ENCODE peak calls at places on chromosomes 16 and 17, in nine cellular contexts. One of them, this sample, is unnamed.
A peak's percentile ranks its signal among the peaks of the same experiment; 100 is the strongest.

GRCh38 chr17:79042421-79043190 is 18.6 kb downstream of the C1QTNF1 start:
- DNase-seq in astrocyte of the spinal cord: peak; percentile 12
- DNase-seq in fibroblast of the aortic adventitia: peak; percentile 65
- DNase-seq in psoas muscle: peak; percentile 74
- DNase-seq in fibroblast of mammary gland: peak; percentile 73
- DNase-seq in neural progenitor cell: peak; percentile 60
- DNase-seq in OCI-LY7: peak; percentile 63
- DNase-seq in dorsolateral prefrontal cortex: peak; percentile 34
- DNase-seq in cardiac muscle cell: peak; percentile 71
- DNase-seq in this sample: peak; percentile 32

GRCh38 chr16:29009050-29009837 is 24.4 kb downstream of the LAT start:
- DNase-seq in fibroblast of mammary gland: no peak
- DNase-seq in cardiac muscle cell: no peak
- DNase-seq in neural progenitor cell: no peak
- DNase-seq in fibroblast of the aortic adventitia: no peak
- DNase-seq in dorsolateral prefrontal cortex: no peak
- DNase-seq in psoas muscle: no peak
- DNase-seq in OCI-LY7: no peak
- DNase-seq in astrocyte of the spinal cord: no peak
- DNase-seq in this sample: peak; percentile 97

GRCh38 chr17:19248923-19249574 is 11.9 kb downstream of the EPN2 start:
- DNase-seq in fibroblast of mammary gland: peak; percentile 95
- DNase-seq in OCI-LY7: no peak
- DNase-seq in fibroblast of the aortic adventitia: peak; percentile 87
- DNase-seq in neural progenitor cell: no peak
- DNase-seq in astrocyte of the spinal cord: peak; percentile 88
- DNase-seq in cardiac muscle cell: no peak
- DNase-seq in psoas muscle: peak; percentile 57
- DNase-seq in dorsolateral prefrontal cortex: peak; percentile 44
- DNase-seq in this sample: no peak

GRCh38 chr16:4682616-4683254 is 10.6 kb upstream of the NUDT16L1 start:
- DNase-seq in dorsolateral prefrontal cortex: peak; percentile 67
- DNase-seq in astrocyte of the spinal cord: peak; percentile 39
- DNase-seq in psoas muscle: no peak
- DNase-seq in neural progenitor cell: peak; percentile 78
- DNase-seq in fibroblast of mammary gland: peak; percentile 34
- DNase-seq in OCI-LY7: no peak
- DNase-seq in cardiac muscle cell: peak; percentile 42
- DNase-seq in fibroblast of the aortic adventitia: no peak
- DNase-seq in this sample: no peak

GRCh38 chr17:66677201-66677981 is 157.5 kb upstream of the CACNG5 start:
- DNase-seq in cardiac muscle cell: no peak
- DNase-seq in neural progenitor cell: no peak
- DNase-seq in fibroblast of mammary gland: peak; percentile 98
- DNase-seq in dorsolateral prefrontal cortex: no peak
- DNase-seq in psoas muscle: no peak
- DNase-seq in astrocyte of the spinal cord: peak; percentile 58
- DNase-seq in fibroblast of the aortic adventitia: peak; percentile 84
- DNase-seq in OCI-LY7: no peak
- DNase-seq in this sample: no peak

GRCh38 chr16:85601730-85602401 is 11.3 kb upstream of the GSE1 start:
- DNase-seq in cardiac muscle cell: peak; percentile 29
- DNase-seq in psoas muscle: no peak
- DNase-seq in neural progenitor cell: no peak
- DNase-seq in fibroblast of the aortic adventitia: no peak
- DNase-seq in astrocyte of the spinal cord: no peak
- DNase-seq in dorsolateral prefrontal cortex: peak; percentile 76
- DNase-seq in fibroblast of mammary gland: no peak
- DNase-seq in OCI-LY7: no peak
- DNase-seq in this sample: no peak

GRCh38 chr17:42163113-42163512 is 8.3 kb upstream of the RAB5C start:
- DNase-seq in neural progenitor cell: peak; percentile 60
- DNase-seq in astrocyte of the spinal cord: no peak
- DNase-seq in dorsolateral prefrontal cortex: no peak
- DNase-seq in cardiac muscle cell: no peak
- DNase-seq in OCI-LY7: peak; percentile 36
- DNase-seq in fibroblast of the aortic adventitia: no peak
- DNase-seq in psoas muscle: no peak
- DNase-seq in fibroblast of mammary gland: no peak
- DNase-seq in this sample: no peak

GRCh38 chr17:16262201-16262600 is 45.2 kb downstream of the PIGL start:
- DNase-seq in fibroblast of the aortic adventitia: no peak
- DNase-seq in OCI-LY7: no peak
- DNase-seq in neural progenitor cell: no peak
- DNase-seq in cardiac muscle cell: no peak
- DNase-seq in psoas muscle: no peak
- DNase-seq in astrocyte of the spinal cord: no peak
- DNase-seq in fibroblast of mammary gland: no peak
- DNase-seq in dorsolateral prefrontal cortex: no peak
- DNase-seq in this sample: no peak

GRCh38 chr16:28606291-28607115 is 3.3 kb downstream of the SULT1A1 start:
- DNase-seq in psoas muscle: no peak
- DNase-seq in astrocyte of the spinal cord: no peak
- DNase-seq in dorsolateral prefrontal cortex: no peak
- DNase-seq in neural progenitor cell: no peak
- DNase-seq in cardiac muscle cell: no peak
- DNase-seq in fibroblast of mammary gland: no peak
- DNase-seq in OCI-LY7: no peak
- DNase-seq in fibroblast of the aortic adventitia: no peak
- DNase-seq in this sample: no peak

DNA sequence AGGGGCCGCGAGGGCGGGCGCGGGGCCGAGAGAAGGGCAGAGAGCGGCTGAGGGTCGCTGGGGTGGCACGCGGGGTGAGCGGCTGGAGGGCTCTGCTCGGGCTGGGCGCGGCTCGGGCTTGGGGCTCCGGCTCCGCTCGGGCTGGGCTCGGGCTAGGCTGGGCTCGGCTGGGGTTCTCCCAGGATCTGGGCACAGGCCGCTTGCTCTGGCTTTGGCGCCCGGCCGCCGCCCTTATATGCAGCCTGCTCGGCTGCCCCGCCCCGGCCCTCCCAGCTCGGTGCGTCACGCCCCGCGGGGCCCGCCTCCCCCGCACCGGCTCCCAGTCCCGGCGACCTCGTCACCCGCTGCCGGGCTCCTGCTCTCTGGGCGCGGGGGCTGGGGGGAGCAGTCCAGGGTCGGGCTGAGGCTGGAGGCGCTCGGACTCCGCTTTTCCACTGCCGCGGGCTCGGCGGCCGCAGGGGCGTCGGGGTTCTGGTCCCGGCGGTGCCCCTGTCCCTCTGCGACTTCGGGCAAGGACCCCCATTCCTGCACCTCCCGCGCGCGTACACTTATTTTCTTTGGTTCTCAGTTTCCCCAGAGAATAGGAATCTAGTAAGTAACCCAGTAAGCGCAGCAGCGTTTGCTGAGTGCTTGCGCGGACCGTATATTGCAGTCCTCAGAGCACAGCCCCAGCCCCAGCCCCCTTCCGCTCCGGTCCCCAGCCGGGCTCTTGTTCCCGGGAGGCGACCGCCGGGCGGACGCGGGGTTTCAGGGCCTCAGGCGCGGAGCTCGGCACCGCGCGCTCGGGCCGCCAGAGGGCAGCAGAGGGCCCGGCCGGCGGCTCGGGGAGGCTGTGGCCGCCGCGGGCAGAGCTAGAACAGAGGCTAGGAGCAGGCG is at the start of gene RASD1:
- DNase-seq in OCI-LY7: peak; percentile 75
- DNase-seq in neural progenitor cell: peak; percentile 92
- DNase-seq in fibroblast of mammary gland: peak; percentile 80
- DNase-seq in psoas muscle: peak; percentile 93
- DNase-seq in astrocyte of the spinal cord: peak; percentile 84
- DNase-seq in fibroblast of the aortic adventitia: peak; percentile 80
- DNase-seq in dorsolateral prefrontal cortex: peak; percentile 97
- DNase-seq in cardiac muscle cell: peak; percentile 93
- DNase-seq in this sample: peak; percentile 42
- H3K4me3 ChIP-seq in OCI-LY7: peak within 1 kb of the TSS; percentile 41
- H3K4me3 ChIP-seq in neural progenitor cell: peak within 1 kb of the TSS; percentile 67
- H3K4me3 ChIP-seq in fibroblast of mammary gland: peak within 1 kb of the TSS; percentile 49
- H3K4me3 ChIP-seq in psoas muscle: peak within 1 kb of the TSS; percentile 84
- H3K4me3 ChIP-seq in astrocyte of the spinal cord: peak within 1 kb of the TSS; percentile 50
- H3K4me3 ChIP-seq in fibroblast of the aortic adventitia: peak within 1 kb of the TSS; percentile 71
- H3K4me3 ChIP-seq in dorsolateral prefrontal cortex: peak within 1 kb of the TSS; percentile 69
- H3K4me3 ChIP-seq in cardiac muscle cell: peak within 1 kb of the TSS; percentile 53
- H3K4me3 ChIP-seq in this sample: peak within 1 kb of the TSS; percentile 62

GRCh38 chr16:48605518-48606110 is 4.4 kb downstream of the N4BP1 start:
- DNase-seq in fibroblast of mammary gland: no peak
- DNase-seq in psoas muscle: peak; percentile 37
- DNase-seq in dorsolateral prefrontal cortex: no peak
- DNase-seq in cardiac muscle cell: no peak
- DNase-seq in astrocyte of the spinal cord: no peak
- DNase-seq in fibroblast of the aortic adventitia: peak; percentile 18
- DNase-seq in neural progenitor cell: no peak
- DNase-seq in OCI-LY7: no peak
- DNase-seq in this sample: no peak

GRCh38 chr16:48608452-48608851 is 1.5 kb downstream of the N4BP1 start:
- DNase-seq in fibroblast of the aortic adventitia: no peak
- DNase-seq in OCI-LY7: peak; percentile 20
- DNase-seq in neural progenitor cell: no peak
- DNase-seq in astrocyte of the spinal cord: no peak
- DNase-seq in dorsolateral prefrontal cortex: no peak
- DNase-seq in psoas muscle: no peak
- DNase-seq in cardiac muscle cell: no peak
- DNase-seq in fibroblast of mammary gland: peak; percentile 46
- DNase-seq in this sample: no peak

GRCh38 chr16:48607056-48607825 is 2.7 kb downstream of the N4BP1 start:
- DNase-seq in psoas muscle: no peak
- DNase-seq in cardiac muscle cell: no peak
- DNase-seq in fibroblast of mammary gland: peak; percentile 68
- DNase-seq in neural progenitor cell: peak; percentile 54
- DNase-seq in OCI-LY7: no peak
- DNase-seq in dorsolateral prefrontal cortex: no peak
- DNase-seq in astrocyte of the spinal cord: peak; percentile 68
- DNase-seq in fibroblast of the aortic adventitia: peak; percentile 63
- DNase-seq in this sample: no peak

GRCh38 chr16:48602357-48603014 is 7.5 kb downstream of the N4BP1 start:
- DNase-seq in neural progenitor cell: no peak
- DNase-seq in psoas muscle: no peak
- DNase-seq in dorsolateral prefrontal cortex: no peak
- DNase-seq in fibroblast of the aortic adventitia: no peak
- DNase-seq in OCI-LY7: no peak
- DNase-seq in astrocyte of the spinal cord: no peak
- DNase-seq in fibroblast of mammary gland: no peak
- DNase-seq in cardiac muscle cell: no peak
- DNase-seq in this sample: no peak

GRCh38 chr16:48603647-48604376 is 6.2 kb downstream of the N4BP1 start:
- DNase-seq in neural progenitor cell: peak; percentile 30
- DNase-seq in psoas muscle: no peak
- DNase-seq in OCI-LY7: no peak
- DNase-seq in cardiac muscle cell: no peak
- DNase-seq in fibroblast of the aortic adventitia: no peak
- DNase-seq in dorsolateral prefrontal cortex: no peak
- DNase-seq in fibroblast of mammary gland: peak; percentile 24
- DNase-seq in astrocyte of the spinal cord: no peak
- DNase-seq in this sample: no peak
- H3K4me3 ChIP-seq in neural progenitor cell: no peak overlapping the region
- H3K4me3 ChIP-seq in psoas muscle: no peak overlapping the region
- H3K4me3 ChIP-seq in OCI-LY7: no peak overlapping the region
- H3K4me3 ChIP-seq in cardiac muscle cell: no peak overlapping the region
- H3K4me3 ChIP-seq in fibroblast of the aortic adventitia: no peak overlapping the region
- H3K4me3 ChIP-seq in dorsolateral prefrontal cortex: no peak overlapping the region
- H3K4me3 ChIP-seq in fibroblast of mammary gland: no peak overlapping the region
- H3K4me3 ChIP-seq in astrocyte of the spinal cord: no peak overlapping the region
- H3K4me3 ChIP-seq in this sample: no peak overlapping the region

GRCh38 chr17:45172541-45173286 is 11.0 kb downstream of the HEXIM2 start:
- DNase-seq in fibroblast of mammary gland: peak; percentile 48
- DNase-seq in dorsolateral prefrontal cortex: peak; percentile 85
- DNase-seq in cardiac muscle cell: no peak
- DNase-seq in psoas muscle: peak; percentile 70
- DNase-seq in neural progenitor cell: peak; percentile 62
- DNase-seq in fibroblast of the aortic adventitia: peak; percentile 49
- DNase-seq in astrocyte of the spinal cord: peak; percentile 64
- DNase-seq in OCI-LY7: peak; percentile 81
- DNase-seq in this sample: peak; percentile 96
- H3K4me3 ChIP-seq in fibroblast of mammary gland: no peak overlapping the region
- H3K4me3 ChIP-seq in dorsolateral prefrontal cortex: peak overlapping the region; percentile 57
- H3K4me3 ChIP-seq in cardiac muscle cell: no peak overlapping the region
- H3K4me3 ChIP-seq in psoas muscle: peak overlapping the region; percentile 44
- H3K4me3 ChIP-seq in neural progenitor cell: no peak overlapping the region
- H3K4me3 ChIP-seq in fibroblast of the aortic adventitia: peak overlapping the region; percentile 55
- H3K4me3 ChIP-seq in astrocyte of the spinal cord: no peak overlapping the region
- H3K4me3 ChIP-seq in OCI-LY7: peak overlapping the region; percentile 65
- H3K4me3 ChIP-seq in this sample: peak overlapping the region; percentile 67

GRCh38 chr16:77300232-77300631 is 101.0 kb downstream of the SYCE1L start:
- DNase-seq in fibroblast of the aortic adventitia: no peak
- DNase-seq in astrocyte of the spinal cord: no peak
- DNase-seq in fibroblast of mammary gland: no peak
- DNase-seq in cardiac muscle cell: no peak
- DNase-seq in OCI-LY7: no peak
- DNase-seq in neural progenitor cell: no peak
- DNase-seq in dorsolateral prefrontal cortex: no peak
- DNase-seq in psoas muscle: no peak
- DNase-seq in this sample: no peak

GRCh38 chr16:77295896-77296295 is 96.7 kb downstream of the SYCE1L start:
- DNase-seq in astrocyte of the spinal cord: no peak
- DNase-seq in OCI-LY7: no peak
- DNase-seq in dorsolateral prefrontal cortex: no peak
- DNase-seq in fibroblast of mammary gland: peak; percentile 23
- DNase-seq in cardiac muscle cell: no peak
- DNase-seq in neural progenitor cell: no peak
- DNase-seq in psoas muscle: no peak
- DNase-seq in fibroblast of the aortic adventitia: no peak
- DNase-seq in this sample: no peak

GRCh38 chr16:77299395-77299794 is 100.2 kb downstream of the SYCE1L start:
- DNase-seq in astrocyte of the spinal cord: no peak
- DNase-seq in dorsolateral prefrontal cortex: no peak
- DNase-seq in fibroblast of the aortic adventitia: no peak
- DNase-seq in fibroblast of mammary gland: no peak
- DNase-seq in psoas muscle: no peak
- DNase-seq in neural progenitor cell: no peak
- DNase-seq in OCI-LY7: peak; percentile 72
- DNase-seq in cardiac muscle cell: no peak
- DNase-seq in this sample: no peak

GRCh38 chr16:77297996-77298637 is 98.9 kb downstream of the SYCE1L start:
- DNase-seq in OCI-LY7: no peak
- DNase-seq in psoas muscle: no peak
- DNase-seq in cardiac muscle cell: no peak
- DNase-seq in dorsolateral prefrontal cortex: no peak
- DNase-seq in fibroblast of the aortic adventitia: peak; percentile 37
- DNase-seq in astrocyte of the spinal cord: peak; percentile 49
- DNase-seq in neural progenitor cell: no peak
- DNase-seq in fibroblast of mammary gland: peak; percentile 46
- DNase-seq in this sample: no peak

DNA sequence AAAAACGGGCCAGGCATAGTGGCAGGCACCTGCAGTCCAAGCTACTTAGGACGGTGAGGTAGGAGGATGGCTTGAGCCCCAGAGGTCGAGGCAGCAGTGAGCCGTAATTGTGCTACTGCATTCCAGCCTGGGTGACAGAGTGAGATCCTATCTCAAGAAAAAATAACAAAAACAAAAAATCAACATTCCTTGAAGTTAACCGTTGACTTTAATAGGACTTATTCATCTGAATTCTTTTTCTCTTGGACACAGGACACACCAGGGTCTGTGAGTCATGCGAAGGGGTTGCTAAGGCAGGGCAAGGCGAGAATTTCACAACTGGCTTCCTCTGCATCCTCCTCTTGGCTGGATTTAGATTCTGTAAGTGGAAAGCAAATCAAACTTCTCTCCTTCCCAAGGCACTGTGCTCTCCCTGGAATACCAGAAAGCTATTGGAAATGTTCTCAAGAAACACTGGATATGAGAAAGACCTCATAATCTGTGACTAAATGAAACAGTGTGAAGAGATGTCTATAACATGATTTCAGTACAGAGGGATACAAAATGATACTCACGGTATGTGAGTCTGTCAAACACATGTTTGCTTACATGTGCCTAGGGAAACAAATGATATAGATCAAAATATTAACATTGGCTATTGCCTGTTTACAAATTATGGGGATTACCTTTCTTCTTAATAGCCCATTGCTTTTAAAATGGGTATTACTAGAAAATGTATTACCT is 99.6 kb downstream of the SYCE1L start:
- DNase-seq in psoas muscle: no peak
- DNase-seq in OCI-LY7: no peak
- DNase-seq in neural progenitor cell: no peak
- DNase-seq in cardiac muscle cell: no peak
- DNase-seq in dorsolateral prefrontal cortex: no peak
- DNase-seq in fibroblast of the aortic adventitia: peak; percentile 98
- DNase-seq in astrocyte of the spinal cord: peak; percentile 96
- DNase-seq in fibroblast of mammary gland: peak; percentile 95
- DNase-seq in this sample: no peak
- H3K4me3 ChIP-seq in psoas muscle: no peak overlapping the region
- H3K4me3 ChIP-seq in OCI-LY7: no peak overlapping the region
- H3K4me3 ChIP-seq in neural progenitor cell: no peak overlapping the region
- H3K4me3 ChIP-seq in cardiac muscle cell: no peak overlapping the region
- H3K4me3 ChIP-seq in dorsolateral prefrontal cortex: no peak overlapping the region
- H3K4me3 ChIP-seq in fibroblast of the aortic adventitia: no peak overlapping the region
- H3K4me3 ChIP-seq in astrocyte of the spinal cord: no peak overlapping the region
- H3K4me3 ChIP-seq in fibroblast of mammary gland: no peak overlapping the region
- H3K4me3 ChIP-seq in this sample: no peak overlapping the region

This sample was measured in Jurkat, Clone E6-1.